ENCODE peak calls at places on chromosome 6, in nine cellular contexts. O is SW 1271; N is H54; T is activated gamma-delta T cell treated with anti-CD3 and anti-CD28 coated beads, Interleukin-2, amount 50 U/mL, for 16 hours; P is RPMI7951; Z is activated T-helper 9 cell treated with anti-CD3 and anti-CD28 coated beads, Interleukin-2, amount 50 U/mL, for 16 hours; H is GM04504; J is iris pigment epithelial cell; K is body of pancreas. B is an unnamed sample.

GRCh38 chr6:5599112-5599511 is 337.8 kb downstream of the FARS2 start:
- DNase-seq in O (no peak), N (no peak), T (no peak), P (no peak), Z (no peak), H (no peak), J (no peak), K (no peak), B (no peak)

GRCh38 chr6:100346828-100347227 is 117.9 kb downstream of the SIM1 start:
- DNase-seq in O (peak), N (no peak), T (no peak), P (peak), Z (no peak), H (peak), J (peak), K (no peak), B (no peak)

GRCh38 chr6:155228549-155229166 is 35.2 kb upstream of the CLDN20 start:
- DNase-seq in O (no peak), N (no peak), T (no peak), P (no peak), Z (no peak), H (no peak), J (no peak), K (no peak), B (no peak)

GRCh38 chr6:115945306-115945705 is 115.4 kb downstream of the FRK start:
- DNase-seq in O (no peak), N (no peak), T (no peak), P (peak), Z (no peak), H (no peak), J (no peak), K (no peak), B (peak)

GRCh38 chr6:44556046-44556445 is 168.5 kb downstream of the CDC5L start:
- DNase-seq in O (no peak), N (no peak), T (no peak), P (peak), Z (no peak), H (no peak), J (no peak), K (peak), B (no peak)

GRCh38 chr6:16436550-16436949 is 198.2 kb downstream of the GMPR start:
- DNase-seq in O (no peak), N (no peak), T (no peak), P (no peak), Z (peak), H (no peak), J (no peak), K (no peak), B (no peak)

GRCh38 chr6:44775121-44775520 is 387.6 kb downstream of the CDC5L start:
- DNase-seq in O (no peak), N (no peak), T (no peak), P (peak), Z (no peak), H (no peak), J (no peak), K (no peak), B (no peak)

GRCh38 chr6:110250838-110251237 is 70.6 kb downstream of the CDC40 start:
- DNase-seq in O (no peak), N (no peak), T (no peak), P (no peak), Z (no peak), H (no peak), J (no peak), K (no peak), B (no peak)

GRCh38 chr6:90678049-90678779 is 91.3 kb upstream of the MAP3K7 start:
- DNase-seq in O (no peak), N (no peak), T (no peak), P (no peak), Z (no peak), H (no peak), J (no peak), K (no peak), B (no peak)

GRCh38 chr6:127515234-127515793 is 3.8 kb downstream of the MTCL3 start:
- DNase-seq in O (peak), N (no peak), T (peak), P (no peak), Z (peak), H (no peak), J (peak), K (peak), B (no peak)

GRCh38 chr6:1022719-1023118 is 289.2 kb upstream of the FOXQ1 start:
- DNase-seq in O (no peak), N (no peak), T (no peak), P (no peak), Z (no peak), H (no peak), J (no peak), K (no peak), B (no peak)

GRCh38 chr6:111462770-111463391 is 20.1 kb downstream of the REV3L start:
- DNase-seq in O (peak), N (no peak), T (no peak), P (peak), Z (no peak), H (no peak), J (peak), K (no peak), B (no peak)

GRCh38 chr6:36845233-36845632 is 6.0 kb upstream of the CPNE5 start:
- DNase-seq in O (no peak), N (no peak), T (no peak), P (no peak), Z (no peak), H (no peak), J (no peak), K (no peak), B (no peak)

GRCh38 chr6:112037783-112038216 is 16.1 kb upstream of the CCN6 start:
- DNase-seq in O (peak), N (peak), T (no peak), P (peak), Z (no peak), H (peak), J (peak), K (peak), B (no peak)

GRCh38 chr6:53326372-53327016 is 22.3 kb downstream of the ELOVL5 start:
- DNase-seq in O (peak), N (peak), T (no peak), P (peak), Z (no peak), H (peak), J (peak), K (peak), B (no peak)

GRCh38 chr6:107819217-107819616 is 4.9 kb downstream of the SCML4 start:
- DNase-seq in O (no peak), N (no peak), T (no peak), P (no peak), Z (no peak), H (no peak), J (no peak), K (no peak), B (no peak)

GRCh38 chr6:42423244-42423643 is 28.5 kb downstream of the TRERF1 start:
- DNase-seq in O (no peak), N (no peak), T (no peak), P (no peak), Z (no peak), H (no peak), J (no peak), K (no peak), B (no peak)

GRCh38 chr6:138499303-138499991 is at the start of gene NHSL1:
- DNase-seq in O (no peak), N (no peak), T (no peak), P (no peak), Z (no peak), H (no peak), J (peak), K (no peak), B (peak)

GRCh38 chr6:89310929-89311328 is 4.2 kb downstream of the GABRR2 start:
- DNase-seq in O (no peak), N (peak), T (no peak), P (peak), Z (no peak), H (peak), J (peak), K (no peak), B (no peak)

GRCh38 chr6:20559924-20560551 is 25.8 kb downstream of the CDKAL1 start:
- DNase-seq in O (no peak), N (no peak), T (no peak), P (no peak), Z (no peak), H (no peak), J (no peak), K (no peak), B (no peak)